ENCODE peak calls at places on chromosomes 5 and 9, in five cellular contexts. R is Caco-2, C is tibial artery, A is A549, E is thyroid gland. S is an unnamed sample.

GRCh38 chr9:21001581-21001980 is 29.9 kb downstream of the HACD4 start:
- DNase-seq in A (no peak), R (no peak), E (no peak), C (no peak), S (no peak)

GRCh38 chr5:43017438-43017820 is 22.7 kb downstream of the ANXA2R start:
- DNase-seq in R (peak; percentile 42), A (no peak), C (peak; percentile 77), E (no peak), S (no peak)

GRCh38 chr5:83197326-83197725 is 120.0 kb downstream of the XRCC4 start:
- DNase-seq in E (no peak), A (no peak), C (no peak), R (no peak), S (no peak)

GRCh38 chr5:31106259-31106658 is 87.2 kb upstream of the CDH6 start:
- DNase-seq in A (no peak), C (no peak), E (no peak), R (no peak), S (no peak)

GRCh38 chr9:27426717-27427645 is 97.1 kb upstream of the IFNK start:
- DNase-seq in E (peak; percentile 72), A (peak; percentile 86), C (no peak), R (peak; percentile 40), S (no peak)

GRCh38 chr5:40483316-40483715 is 196.4 kb upstream of the PTGER4 start:
- DNase-seq in E (no peak), A (no peak), R (no peak), C (no peak), S (no peak)

GRCh38 chr9:69546265-69546664 is 125.9 kb downstream of the APBA1 start:
- DNase-seq in E (peak; percentile 61), R (no peak), C (no peak), A (peak; percentile 4), S (no peak)

GRCh38 chr5:54292866-54293265 is 17.5 kb downstream of the ARL15 start:
- DNase-seq in A (no peak), R (no peak), E (no peak), C (no peak), S (no peak)

GRCh38 chr5:162485666-162486292 is 418.2 kb downstream of the GABRG2 start:
- DNase-seq in E (no peak), R (no peak), C (peak; percentile 71), A (no peak), S (no peak)

GRCh38 chr9:36934478-36935065 is 99.5 kb downstream of the PAX5 start:
- DNase-seq in E (no peak), C (no peak), A (no peak), R (no peak), S (no peak)

GRCh38 chr9:5578698-5579085 is 50.2 kb upstream of the RIC1 start:
- DNase-seq in E (no peak), R (no peak), A (no peak), C (no peak), S (no peak)

GRCh38 chr5:66239034-66239433 is 94.9 kb downstream of the SREK1 start:
- DNase-seq in E (no peak), R (no peak), C (no peak), A (peak; percentile 24), S (no peak)

GRCh38 chr5:98031926-98032325 is 741.5 kb upstream of the RGMB start:
- DNase-seq in R (no peak), E (no peak), C (no peak), A (no peak), S (no peak)

GRCh38 chr9:125782718-125783117 is 35.5 kb downstream of the PBX3 start:
- DNase-seq in A (no peak), R (no peak), E (no peak), C (no peak), S (no peak)

GRCh38 chr5:55894135-55894534 is 43.0 kb downstream of the IL31RA start:
- DNase-seq in C (no peak), A (no peak), R (no peak), E (no peak), S (no peak)

GRCh38 chr9:86591472-86591871 is 237.3 kb upstream of the TUT7 start:
- DNase-seq in A (no peak), C (no peak), E (no peak), R (no peak), S (no peak)

GRCh38 chr9:34991833-34992375 is 2.4 kb downstream of the DNAJB5 start:
- DNase-seq in A (peak; percentile 30), C (peak; percentile 91), E (no peak), R (no peak), S (peak; percentile 27)

GRCh38 chr5:17232405-17232804 is 15.0 kb downstream of the BASP1 start:
- DNase-seq in R (no peak), E (no peak), C (no peak), A (no peak), S (no peak)

GRCh38 chr5:82044015-82044414 is 72.2 kb downstream of the ATG10 start:
- DNase-seq in C (no peak), A (no peak), R (no peak), E (no peak), S (no peak)

GRCh38 chr9:22097712-22098111 is 88.6 kb upstream of the CDKN2B start:
- DNase-seq in R (no peak), E (no peak), A (no peak), C (no peak), S (no peak)

GRCh38 chr9:126009047-126009446 is 261.9 kb downstream of the PBX3 start:
- DNase-seq in E (no peak), R (no peak), A (peak; percentile 50), C (no peak), S (no peak)

DNA sequence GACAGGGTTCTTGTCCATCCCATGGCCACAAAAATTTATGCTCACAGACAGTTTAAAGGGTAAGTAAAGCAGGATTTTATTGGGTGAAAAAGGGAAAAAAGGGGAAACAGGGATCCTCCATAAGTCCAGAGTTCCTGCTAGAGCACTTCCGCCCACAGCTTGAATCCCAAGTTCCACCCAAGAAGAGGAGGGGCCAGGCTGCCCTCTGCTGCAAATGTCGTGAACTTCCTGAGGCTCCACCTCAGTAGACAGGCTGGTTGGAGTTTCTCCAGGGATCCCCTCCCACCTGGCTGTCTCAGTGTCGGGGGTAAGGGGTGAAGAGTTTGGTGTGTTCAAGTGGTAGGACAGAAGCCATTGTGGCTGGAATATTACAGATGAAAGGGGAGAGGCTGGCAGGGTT is 275.0 kb upstream of the SGCD start:
- DNase-seq in R (peak; percentile 50), E (peak; percentile 5), C (no peak), A (peak; percentile 27), S (no peak)
- TF ChIP-seq CTCF in R (no peak), E (peak; percentile 18), C (no peak), A (no peak), S (peak; percentile 16)

DNA sequence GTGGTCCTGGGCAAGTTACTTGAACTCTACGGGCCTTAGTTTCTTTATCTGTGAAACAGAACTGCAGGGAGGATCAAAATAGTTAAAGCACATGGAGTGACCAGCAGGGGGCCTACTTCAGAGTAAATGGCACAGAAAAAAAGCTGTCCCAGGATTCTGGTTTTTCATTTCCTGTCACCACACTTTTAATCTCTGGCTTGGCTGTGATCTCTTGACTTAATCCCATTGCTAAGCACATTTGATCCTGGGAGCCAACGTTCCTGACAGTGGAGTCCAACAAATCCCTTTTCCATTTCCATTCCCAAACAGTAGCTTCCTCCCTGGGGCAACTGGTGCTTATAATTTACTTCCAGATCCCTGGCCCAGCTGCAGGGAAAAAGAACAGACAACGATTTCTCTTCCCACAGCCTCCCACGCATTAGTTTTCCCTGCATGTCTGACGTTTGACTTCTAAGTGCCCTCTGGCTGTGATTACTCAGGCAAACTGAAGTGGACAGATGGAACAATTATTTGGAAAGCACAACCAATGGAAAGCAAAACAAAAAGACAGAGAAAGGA is 136.5 kb upstream of the STK32A start:
- DNase-seq in R (no peak), E (peak; percentile 68), C (no peak), A (peak; percentile 37), S (no peak)
- TF ChIP-seq CTCF in R (peak; percentile 56), E (peak; percentile 40), C (no peak), A (no peak), S (peak; percentile 62)

GRCh38 chr5:115166744-115167393 is 2.8 kb downstream of the TRIM36 start:
- DNase-seq in A (no peak), E (no peak), R (no peak), C (no peak), S (no peak)

GRCh38 chr5:115170128-115170923 is 618 bp upstream of the TRIM36 start:
- DNase-seq in A (no peak), R (no peak), C (no peak), E (no peak), S (peak; percentile 24)

GRCh38 chr5:115170924-115171510 is 1.3 kb upstream of the TRIM36 start:
- DNase-seq in C (no peak), A (no peak), E (no peak), R (no peak), S (no peak)

GRCh38 chr5:115168829-115169391 is 798 bp downstream of the TRIM36 start:
- DNase-seq in E (peak; percentile 16), R (no peak), A (no peak), C (no peak), S (no peak)

DNA sequence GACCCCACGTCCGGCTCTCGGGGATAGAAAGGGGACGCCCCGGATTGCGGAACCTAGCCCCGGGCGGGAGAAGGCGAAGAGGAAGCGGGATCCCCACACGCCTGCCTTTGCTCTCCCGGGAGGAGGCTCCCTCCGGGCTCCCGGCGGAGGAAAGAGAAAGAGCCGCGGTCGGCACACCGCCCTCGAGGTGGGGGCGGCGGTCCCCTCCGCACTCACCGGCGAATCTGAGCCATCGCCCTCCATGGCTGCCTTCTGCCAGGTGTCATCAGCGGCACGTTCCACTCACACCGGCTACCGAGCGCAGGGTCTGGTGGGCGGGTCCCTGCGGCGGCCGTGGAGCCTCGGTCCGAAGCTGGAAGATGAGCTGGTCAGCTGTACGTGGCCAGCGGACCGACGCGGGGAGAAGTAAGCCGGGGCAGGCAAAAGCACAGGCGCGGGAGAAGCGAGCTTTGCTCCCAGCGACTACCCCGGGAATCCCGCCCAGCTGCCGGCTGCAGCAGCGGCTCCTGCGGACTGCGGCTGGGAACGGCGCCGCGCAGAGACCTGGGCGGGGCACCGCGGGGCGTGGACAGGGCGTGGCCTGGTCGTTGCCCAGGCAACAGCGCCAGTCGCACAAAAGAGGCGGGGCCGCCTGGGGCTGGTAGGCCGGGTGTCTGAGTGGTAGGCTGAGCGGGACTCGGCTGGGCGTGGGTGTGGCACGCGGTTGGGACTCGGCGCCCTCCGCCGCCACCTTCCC is at the start of gene TRIM36:
- DNase-seq in A (peak; percentile 94), R (peak; percentile 92), E (peak; percentile 95), C (peak; percentile 95), S (peak; percentile 92)
- TF ChIP-seq CTCF in A (no peak), R (no peak), E (no peak), C (no peak), S (peak; percentile 18)

GRCh38 chr5:132263548-132264261 is 6.2 kb downstream of the PDLIM4 start:
- DNase-seq in E (peak; percentile 34), A (peak; percentile 53), R (peak; percentile 27), C (peak; percentile 75), S (no peak)
- TF ChIP-seq CTCF in E (no peak), A (no peak), R (no peak), C (no peak), S (no peak)